ENCODE peak calls at places on chromosomes 3 and 15, in seven cellular contexts. Z is PC-9, Q is endothelial cell of umbilical vein, G is GM23338, V is tibial artery, A is A549, U is psoas muscle. I is an unnamed sample.
A peak's percentile ranks its signal among the peaks of the same experiment; 100 is the strongest.

GRCh38 chr3:183826448-183826847 is 1.1 kb upstream of the MAP6D1 start:
- DNase-seq in Z (no peak), Q (no peak), G (no peak), V (no peak), A (no peak), U (peak; percentile 82), I (no peak)

GRCh38 chr3:140378571-140379340 is 299.1 kb upstream of the TRIM42 start:
- DNase-seq in Z (no peak), Q (no peak), G (no peak), V (no peak), A (no peak), U (no peak), I (peak; percentile 58)

GRCh38 chr3:178562143-178562868 is 26.1 kb downstream of the KCNMB2 start:
- DNase-seq in Z (no peak), Q (peak; percentile 42), G (no peak), V (no peak), A (no peak), U (no peak), I (no peak)

GRCh38 chr3:121895121-121895520 is 920 bp downstream of the SLC15A2 start:
- DNase-seq in Z (peak; percentile 53), Q (no peak), G (peak; percentile 16), V (no peak), A (no peak), U (no peak), I (no peak)

GRCh38 chr3:189911001-189911400 is 209.7 kb downstream of the P3H2 start:
- DNase-seq in Z (peak; percentile 44), Q (no peak), G (no peak), V (no peak), A (no peak), U (no peak), I (peak; percentile 55)

GRCh38 chr3:123290962-123291361 is 89.2 kb downstream of the SEC22A start:
- DNase-seq in Z (no peak), Q (no peak), G (no peak), V (no peak), A (no peak), U (peak; percentile 31), I (no peak)

GRCh38 chr3:27681249-27681748 is 40.8 kb downstream of the EOMES start:
- DNase-seq in Z (peak; percentile 83), Q (peak; percentile 79), G (peak; percentile 91), V (no peak), A (peak; percentile 85), U (no peak), I (peak; percentile 68)

GRCh38 chr15:76968310-76968709 is 26.6 kb upstream of the PSTPIP1 start:
- DNase-seq in Z (no peak), Q (no peak), G (no peak), V (no peak), A (no peak), U (no peak), I (no peak)

GRCh38 chr3:139317660-139318430 is 26.0 kb upstream of the MRPS22 start:
- DNase-seq in Z (peak; percentile 92), Q (no peak), G (no peak), V (no peak), A (no peak), U (no peak), I (peak; percentile 22)

GRCh38 chr3:129591932-129592331 is 14.5 kb downstream of the PLXND1 start:
- DNase-seq in Z (no peak), Q (no peak), G (no peak), V (no peak), A (no peak), U (no peak), I (no peak)
- H3K27ac ChIP-seq in Z (no peak overlapping the region), Q (peak overlapping the region; percentile 27), G (no peak overlapping the region), V (peak overlapping the region; percentile 90), A (no peak overlapping the region), U (peak overlapping the region; percentile 77), I (no peak overlapping the region)

GRCh38 chr15:100572362-100572983 is 29.5 kb downstream of the LINS1 start:
- DNase-seq in Z (no peak), Q (peak; percentile 16), G (peak; percentile 4), V (no peak), A (no peak), U (no peak), I (no peak)
- TF ChIP-seq CTCF in Z (peak; percentile 75), Q (peak; percentile 4), G (no peak), V (peak; percentile 44), A (peak; percentile 59), U (peak; percentile 71), I (peak; percentile 68)

GRCh38 chr15:57554063-57554820 is 37.5 kb upstream of the MYZAP start:
- DNase-seq in Z (no peak), Q (peak; percentile 95), G (no peak), V (no peak), A (no peak), U (no peak), I (peak; percentile 43)
- H3K4me1 ChIP-seq in Z (peaks cover 28% of the 10 kb centered on the region), Q (peaks cover 61% of the 10 kb centered on the region), G (peaks cover 4% of the 10 kb centered on the region), V (no peaks in the 10 kb centered on the region), A (peaks cover 26% of the 10 kb centered on the region), U (peaks cover 20% of the 10 kb centered on the region), I (peaks cover 23% of the 10 kb centered on the region)

GRCh38 chr3:64885055-64885454 is 197.3 kb upstream of the ADAMTS9 start:
- DNase-seq in Z (no peak), Q (no peak), G (no peak), V (no peak), A (no peak), U (no peak), I (no peak)

GRCh38 chr3:64880926-64881325 is 193.1 kb upstream of the ADAMTS9 start:
- DNase-seq in Z (no peak), Q (peak; percentile 62), G (no peak), V (no peak), A (no peak), U (no peak), I (no peak)

GRCh38 chr3:64888840-64889239 is 201.0 kb upstream of the ADAMTS9 start:
- DNase-seq in Z (no peak), Q (peak; percentile 68), G (no peak), V (no peak), A (no peak), U (no peak), I (no peak)

GRCh38 chr3:64888165-64888564 is 200.4 kb upstream of the ADAMTS9 start:
- DNase-seq in Z (no peak), Q (no peak), G (no peak), V (no peak), A (no peak), U (no peak), I (no peak)

GRCh38 chr3:64884574-64884973 is 196.8 kb upstream of the ADAMTS9 start:
- DNase-seq in Z (no peak), Q (no peak), G (no peak), V (no peak), A (no peak), U (no peak), I (no peak)
- H3K27ac ChIP-seq in Z (no peak overlapping the region), Q (no peak overlapping the region), G (no peak overlapping the region), V (no peak overlapping the region), A (no peak overlapping the region), U (no peak overlapping the region), I (no peak overlapping the region)

DNA sequence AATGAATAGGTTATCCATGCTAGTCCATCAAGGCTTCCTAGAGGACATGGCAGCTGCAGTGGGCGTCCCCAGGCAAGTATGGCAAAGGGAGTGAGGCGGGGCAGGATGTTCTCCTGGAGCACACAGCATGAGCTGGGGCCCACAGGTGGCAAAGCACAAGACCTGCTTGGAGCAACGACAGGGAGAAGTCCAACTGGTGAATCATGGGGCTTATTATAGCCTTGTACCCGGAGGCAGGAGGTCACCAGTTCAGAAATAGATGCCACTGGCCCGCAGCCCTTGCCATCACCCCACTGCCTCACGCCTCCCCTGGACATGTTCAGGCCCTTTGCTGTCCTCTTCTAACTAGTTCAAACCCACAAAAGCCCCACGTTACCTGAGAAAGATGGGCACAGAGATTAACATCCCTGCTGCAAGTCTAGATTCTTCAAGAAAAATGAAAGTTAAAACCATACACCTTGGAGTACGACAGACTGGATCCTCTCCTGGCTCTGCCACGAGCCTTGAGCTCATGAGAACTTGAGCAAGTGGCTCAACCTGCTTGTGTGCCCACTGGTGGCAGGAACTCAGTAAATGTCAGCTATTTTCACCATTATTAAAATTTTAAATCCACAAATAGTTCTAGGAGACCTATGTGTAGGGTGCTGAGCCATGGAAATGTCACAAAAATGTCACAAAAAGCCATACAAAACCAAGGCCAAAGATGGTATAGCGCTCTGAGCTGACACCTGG is 1.8 kb upstream of the SRGAP3 start:
- DNase-seq in Z (peak; percentile 55), Q (no peak), G (no peak), V (no peak), A (no peak), U (peak; percentile 91), I (peak; percentile 9)
- TF ChIP-seq CTCF in Z (peak; percentile 19), Q (no peak), G (peak; percentile 5), V (no peak), A (no peak), U (peak; percentile 31), I (peak; percentile 55)

GRCh38 chr3:4716731-4717362 is 223.7 kb downstream of the ITPR1 start:
- DNase-seq in Z (no peak), Q (no peak), G (no peak), V (no peak), A (no peak), U (no peak), I (no peak)

GRCh38 chr3:4720316-4721075 is 227.3 kb downstream of the ITPR1 start:
- DNase-seq in Z (peak; percentile 51), Q (peak; percentile 75), G (peak; percentile 74), V (peak; percentile 85), A (peak; percentile 86), U (peak; percentile 57), I (no peak)

GRCh38 chr3:4717363-4717740 is 224.2 kb downstream of the ITPR1 start:
- DNase-seq in Z (no peak), Q (no peak), G (no peak), V (no peak), A (no peak), U (no peak), I (no peak)

GRCh38 chr3:4718179-4718736 is 225.1 kb downstream of the ITPR1 start:
- DNase-seq in Z (no peak), Q (no peak), G (no peak), V (no peak), A (no peak), U (no peak), I (no peak)

GRCh38 chr3:4719011-4719649 is 226.0 kb downstream of the ITPR1 start:
- DNase-seq in Z (no peak), Q (no peak), G (no peak), V (no peak), A (no peak), U (no peak), I (no peak)
- H3K4me1 ChIP-seq in Z (no peaks in the 10 kb centered on the region), Q (no peaks in the 10 kb centered on the region), G (peaks cover 29% of the 10 kb centered on the region), V (peaks cover 45% of the 10 kb centered on the region), A (peaks cover 49% of the 10 kb centered on the region), U (peaks cover 46% of the 10 kb centered on the region), I (peaks cover 4% of the 10 kb centered on the region)

GRCh38 chr15:90002428-90002844 is 1.3 kb downstream of the ZNF710 start:
- DNase-seq in Z (no peak), Q (peak; percentile 44), G (peak; percentile 60), V (peak; percentile 42), A (peak; percentile 56), U (peak; percentile 57), I (no peak)
- H3K27ac ChIP-seq in Z (peak overlapping the region; percentile 94), Q (peak overlapping the region; percentile 33), G (no peak overlapping the region), V (peak overlapping the region; percentile 68), A (peak overlapping the region; percentile 93), U (peak overlapping the region; percentile 80), I (peak overlapping the region; percentile 100)

I was measured in foreskin keratinocyte.